ENCODE peak calls at places on chromosome 22, in seven cellular contexts. C, T, B, O, A, N and G are unnamed samples. For H3K4me1, the result is how much of the 10 kb centered on the place peaks cover.

GRCh38 chr22:38452373-38453064 is 2.5 kb downstream of the KCNJ4 start:
- DNase-seq in C (no peak), T (no peak), B (peak), O (no peak), A (no peak), N (no peak), G (peak)

GRCh38 chr22:40426671-40427070 is 56.3 kb downstream of the SGSM3 start:
- DNase-seq in C (peak), T (no peak), B (no peak), O (no peak), A (no peak), N (no peak), G (peak)

GRCh38 chr22:49462795-49463194 is 364.9 kb downstream of the BRD1 start:
- DNase-seq in C (no peak), T (no peak), B (no peak), O (no peak), A (no peak), N (no peak), G (peak)

GRCh38 chr22:39405346-39406085 is 5.9 kb downstream of the TAB1 start:
- DNase-seq in C (peak), T (no peak), B (no peak), O (no peak), A (no peak), N (no peak), G (peak)

GRCh38 chr22:25127274-25127673 is 72.4 kb upstream of the CRYBB3 start:
- DNase-seq in C (no peak), T (no peak), B (no peak), O (no peak), A (no peak), N (no peak), G (no peak)

GRCh38 chr22:32281092-32281491 is 25.9 kb upstream of the SLC5A4 start:
- DNase-seq in C (no peak), T (no peak), B (no peak), O (no peak), A (no peak), N (peak), G (no peak)

GRCh38 chr22:26592368-26593015 is 2.6 kb upstream of the TPST2 start:
- DNase-seq in C (no peak), T (peak), B (no peak), O (no peak), A (no peak), N (peak), G (no peak)

GRCh38 chr22:24928322-24928721 is 18.2 kb downstream of the LHFPL7 start:
- DNase-seq in C (no peak), T (no peak), B (no peak), O (no peak), A (no peak), N (no peak), G (no peak)

GRCh38 chr22:43733138-43733537 is 79.0 kb downstream of the EFCAB6 start:
- DNase-seq in C (no peak), T (no peak), B (no peak), O (no peak), A (no peak), N (no peak), G (no peak)

GRCh38 chr22:28132466-28132865 is 213.4 kb upstream of the PITPNB start:
- DNase-seq in C (no peak), T (no peak), B (no peak), O (no peak), A (no peak), N (no peak), G (no peak)
- H3K4me1 ChIP-seq in C (under half), T (under half), B (under half), O (under half), A (under half), N (under half), G (under half)

DNA sequence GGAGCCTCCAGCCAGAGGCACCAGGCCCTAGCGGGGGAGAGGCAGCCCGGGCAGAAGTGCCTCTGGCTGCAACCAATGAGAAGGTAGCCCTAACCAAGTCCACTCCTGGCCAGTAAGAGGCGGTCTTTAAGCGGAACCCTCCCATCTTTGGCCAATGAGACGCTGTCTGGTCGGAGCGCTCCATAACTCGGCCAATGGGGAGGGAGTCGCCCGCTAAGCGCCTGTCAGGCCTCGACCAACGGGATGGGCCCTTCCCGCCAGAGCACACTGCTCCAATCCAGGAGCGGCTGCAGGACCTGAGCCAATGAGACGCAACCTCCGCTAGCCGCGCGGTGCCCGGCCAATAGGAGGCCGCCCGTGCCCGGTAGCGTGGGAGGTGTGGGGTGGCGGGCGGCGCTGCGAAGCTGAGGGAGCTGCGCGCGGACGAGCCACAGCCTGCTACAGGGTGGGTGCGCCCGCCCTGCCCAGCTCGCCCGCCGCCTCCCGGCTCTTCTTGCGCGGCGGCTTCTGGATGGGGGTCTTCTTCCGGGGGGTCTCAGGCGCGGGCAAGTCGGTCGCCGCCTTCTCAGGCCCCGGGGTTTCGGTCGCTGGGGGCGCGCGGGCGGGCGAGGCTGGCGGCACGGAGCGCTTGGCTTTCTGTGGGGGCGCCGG is 12.6 kb downstream of the SCARF2 start:
- DNase-seq in C (peak), T (no peak), B (peak), O (no peak), A (no peak), N (no peak), G (peak)
- H3K4me3 ChIP-seq in C (peak), T (no peak), B (peak), O (no peak), A (no peak), N (no peak), G (no peak)

GRCh38 chr22:30873661-30874060 is 94.9 kb downstream of the MORC2 start:
- DNase-seq in C (no peak), T (no peak), B (no peak), O (no peak), A (no peak), N (no peak), G (peak)

GRCh38 chr22:30873086-30873650 is 95.4 kb downstream of the MORC2 start:
- DNase-seq in C (no peak), T (no peak), B (no peak), O (no peak), A (no peak), N (no peak), G (peak)

GRCh38 chr22:30876221-30876751 is 92.3 kb downstream of the MORC2 start:
- DNase-seq in C (peak), T (no peak), B (no peak), O (no peak), A (no peak), N (no peak), G (peak)

GRCh38 chr22:30875481-30876215 is 92.9 kb downstream of the MORC2 start:
- DNase-seq in C (peak), T (no peak), B (no peak), O (no peak), A (no peak), N (no peak), G (peak)

GRCh38 chr22:30874431-30875370 is 93.9 kb downstream of the MORC2 start:
- DNase-seq in C (no peak), T (no peak), B (no peak), O (no peak), A (no peak), N (no peak), G (peak)
- H3K4me1 ChIP-seq in C (under half), T (under half), B (under half), O (under half), A (under half), N (under half), G (under half)

GRCh38 chr22:41952713-41953112 is 763 bp downstream of the SMIM45 start:
- DNase-seq in C (no peak), T (no peak), B (no peak), O (no peak), A (no peak), N (no peak), G (no peak)

GRCh38 chr22:41963453-41964105 is 5.7 kb upstream of the SEPTIN3 start:
- DNase-seq in C (no peak), T (no peak), B (no peak), O (no peak), A (no peak), N (no peak), G (peak)

DNA sequence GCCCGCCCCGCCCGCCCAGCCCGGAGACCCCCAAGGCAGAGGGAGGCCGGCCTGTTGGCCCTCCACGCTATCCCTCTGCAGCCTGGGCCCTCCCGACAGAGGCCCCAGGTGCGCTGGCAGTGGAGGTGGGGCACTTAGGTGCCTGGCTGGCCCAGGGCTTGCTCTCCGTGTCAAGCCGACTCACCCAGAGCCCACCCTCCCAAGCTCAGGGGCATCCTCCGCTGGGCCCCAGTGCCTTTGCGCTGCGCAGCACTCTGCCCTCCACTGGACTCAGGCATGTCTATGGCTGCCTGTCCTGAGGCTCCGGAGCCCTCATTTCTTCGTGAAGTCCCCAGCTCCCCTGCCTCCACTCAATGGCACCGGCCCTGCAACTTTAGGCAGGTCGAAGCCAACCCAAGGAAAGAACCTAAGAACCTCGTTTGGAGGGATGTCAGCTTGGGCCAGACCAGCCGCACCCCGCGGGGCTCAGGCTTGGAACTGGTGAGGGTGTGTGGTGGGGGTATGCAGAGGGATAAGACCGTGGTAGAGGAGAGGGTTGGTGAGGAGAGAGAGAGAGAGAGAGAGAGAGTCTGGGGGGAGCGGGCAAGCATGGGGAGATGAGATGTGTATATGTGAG is 6.1 kb downstream of the SMIM45 start:
- DNase-seq in C (no peak), T (peak), B (peak), O (no peak), A (no peak), N (no peak), G (peak)
- H3K4me3 ChIP-seq in C (peak), T (no peak), B (peak), O (no peak), A (no peak), N (no peak), G (no peak)

GRCh38 chr22:46055176-46055850 is 78.4 kb upstream of the WNT7B start:
- DNase-seq in C (peak), T (peak), B (no peak), O (no peak), A (no peak), N (peak), G (peak)
- H3K4me1 ChIP-seq in C (half or more), T (under half), B (under half), O (half or more), A (under half), N (half or more), G (half or more)

GRCh38 chr22:21650823-21651520 is 8.9 kb downstream of the SDF2L1 start:
- DNase-seq in C (no peak), T (no peak), B (peak), O (no peak), A (no peak), N (no peak), G (no peak)
- H3K4me3 ChIP-seq in C (peak), T (no peak), B (peak), O (no peak), A (peak), N (no peak), G (peak)

GRCh38 chr22:37306494-37306829 is 24.2 kb downstream of the CYTH4 start:
- DNase-seq in C (no peak), T (no peak), B (no peak), O (no peak), A (no peak), N (no peak), G (no peak)

GRCh38 chr22:37302617-37303555 is 20.6 kb downstream of the CYTH4 start:
- DNase-seq in C (no peak), T (no peak), B (no peak), O (no peak), A (no peak), N (no peak), G (peak)

GRCh38 chr22:37305873-37306272 is 23.6 kb downstream of the CYTH4 start:
- DNase-seq in C (no peak), T (no peak), B (no peak), O (no peak), A (no peak), N (no peak), G (no peak)

GRCh38 chr22:37303821-37304274 is 21.5 kb downstream of the CYTH4 start:
- DNase-seq in C (no peak), T (no peak), B (no peak), O (no peak), A (no peak), N (peak), G (peak)

DNA sequence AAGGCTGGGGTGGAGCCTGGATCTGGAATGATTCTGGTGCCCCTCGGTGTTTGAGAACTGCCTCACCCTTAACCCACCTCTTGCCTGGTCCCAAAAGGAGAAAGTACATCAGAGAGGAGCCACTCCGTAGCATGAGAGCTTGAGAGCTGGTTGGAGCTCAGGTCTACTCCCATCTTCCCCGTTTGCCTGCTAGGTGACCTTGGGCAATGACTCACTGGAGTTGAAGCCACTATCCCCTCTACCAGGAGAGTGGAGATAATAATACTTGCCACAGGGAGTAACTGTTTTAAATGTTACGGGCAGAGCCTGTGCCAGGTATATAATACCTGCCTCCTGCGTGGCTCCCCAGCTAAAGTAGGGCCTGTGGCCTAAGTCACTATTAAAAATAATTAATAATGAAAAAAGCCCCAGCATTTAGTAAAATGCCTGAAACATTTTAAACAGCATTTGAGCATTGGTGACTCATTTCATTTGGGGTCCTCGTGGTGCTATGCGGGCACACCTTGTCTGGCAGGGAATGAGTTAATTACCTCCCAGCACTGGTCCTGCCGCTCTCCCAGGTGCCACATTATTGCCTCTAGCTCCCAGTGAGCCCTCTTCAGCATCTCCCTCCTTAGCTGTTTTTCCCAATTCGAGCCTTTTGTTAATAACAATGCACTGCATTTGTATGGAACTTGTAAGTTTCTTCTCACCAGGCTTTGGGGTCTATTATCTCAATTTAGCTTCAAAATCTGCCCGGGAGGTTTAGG is 22.5 kb downstream of the CYTH4 start:
- DNase-seq in C (no peak), T (no peak), B (peak), O (no peak), A (no peak), N (peak), G (peak)
- H3K4me1 ChIP-seq in C (under half), T (under half), B (under half), O (under half), A (under half), N (half or more), G (half or more)